ENCODE peak calls at places on chromosomes 1 and 21, in nine cellular contexts. Q is osteocyte, P is left ventricle myocardium inferior, A is choroid plexus epithelial cell, O is A549, J is MM.1S, N is AG04449, Y is NB4, V is psoas muscle. I is an unnamed sample.

GRCh38 chr1:67465371-67465770 is 35.2 kb upstream of the SERBP1 start:
- DNase-seq in Q (no peak), P (no peak), A (peak; percentile 21), O (no peak), J (no peak), N (no peak), Y (no peak), V (no peak), I (no peak)

GRCh38 chr21:41965045-41965444 is 11.2 kb upstream of the C2CD2 start:
- DNase-seq in Q (peak; percentile 44), P (no peak), A (no peak), O (no peak), J (no peak), N (no peak), Y (no peak), V (no peak), I (no peak)

GRCh38 chr1:244002721-244003120 is 48.4 kb upstream of the ZBTB18 start:
- DNase-seq in Q (no peak), P (no peak), A (no peak), O (no peak), J (no peak), N (no peak), Y (peak; percentile 77), V (no peak), I (no peak)

GRCh38 chr1:2110738-2111673 is 60.8 kb downstream of the PRKCZ start:
- DNase-seq in Q (no peak), P (no peak), A (no peak), O (no peak), J (no peak), N (no peak), Y (no peak), V (peak; percentile 45), I (no peak)

GRCh38 chr21:36806103-36806502 is 107.2 kb downstream of the SIM2 start:
- DNase-seq in Q (no peak), P (no peak), A (no peak), O (no peak), J (no peak), N (no peak), Y (peak; percentile 13), V (no peak), I (no peak)

GRCh38 chr21:34274001-34274400 is 89.8 kb upstream of the KCNE2 start:
- DNase-seq in Q (no peak), P (no peak), A (no peak), O (no peak), J (no peak), N (peak; percentile 9), Y (no peak), V (no peak), I (no peak)

GRCh38 chr1:34597877-34598514 is 156.9 kb upstream of the GJB5 start:
- DNase-seq in Q (no peak), P (peak; percentile 46), A (peak; percentile 11), O (peak; percentile 46), J (peak; percentile 59), N (peak; percentile 12), Y (peak; percentile 65), V (peak; percentile 60), I (peak; percentile 77)

GRCh38 chr1:207873055-207873890 is 37.7 kb downstream of the CD34 start:
- DNase-seq in Q (no peak), P (no peak), A (no peak), O (no peak), J (peak; percentile 54), N (no peak), Y (peak; percentile 89), V (peak; percentile 60), I (peak; percentile 48)

GRCh38 chr21:44087426-44088400 is 19.5 kb upstream of the PWP2 start:
- DNase-seq in Q (peak; percentile 82), P (no peak), A (no peak), O (no peak), J (no peak), N (no peak), Y (no peak), V (no peak), I (no peak)

GRCh38 chr1:20375563-20375962 is 84.9 kb downstream of the VWA5B1 start:
- DNase-seq in Q (no peak), P (no peak), A (no peak), O (no peak), J (no peak), N (no peak), Y (no peak), V (no peak), I (no peak)

GRCh38 chr1:89686520-89686919 is 53.6 kb downstream of the LRRC8C start:
- DNase-seq in Q (no peak), P (no peak), A (no peak), O (no peak), J (no peak), N (no peak), Y (no peak), V (no peak), I (no peak)

GRCh38 chr1:52904590-52905375 is 16.8 kb downstream of the ECHDC2 start:
- DNase-seq in Q (no peak), P (no peak), A (peak; percentile 41), O (peak; percentile 61), J (no peak), N (no peak), Y (peak; percentile 61), V (no peak), I (peak; percentile 65)

GRCh38 chr1:245614986-245615385 is 460.2 kb downstream of the KIF26B start:
- DNase-seq in Q (no peak), P (no peak), A (no peak), O (no peak), J (no peak), N (no peak), Y (no peak), V (no peak), I (no peak)

GRCh38 chr21:37766104-37766503 is 150.2 kb downstream of the KCNJ6 start:
- DNase-seq in Q (no peak), P (no peak), A (no peak), O (no peak), J (no peak), N (no peak), Y (no peak), V (no peak), I (no peak)

GRCh38 chr1:53107570-53108322 is 34.7 kb downstream of the SLC1A7 start:
- DNase-seq in Q (no peak), P (no peak), A (peak; percentile 96), O (peak; percentile 55), J (no peak), N (peak; percentile 98), Y (no peak), V (no peak), I (no peak)

DNA sequence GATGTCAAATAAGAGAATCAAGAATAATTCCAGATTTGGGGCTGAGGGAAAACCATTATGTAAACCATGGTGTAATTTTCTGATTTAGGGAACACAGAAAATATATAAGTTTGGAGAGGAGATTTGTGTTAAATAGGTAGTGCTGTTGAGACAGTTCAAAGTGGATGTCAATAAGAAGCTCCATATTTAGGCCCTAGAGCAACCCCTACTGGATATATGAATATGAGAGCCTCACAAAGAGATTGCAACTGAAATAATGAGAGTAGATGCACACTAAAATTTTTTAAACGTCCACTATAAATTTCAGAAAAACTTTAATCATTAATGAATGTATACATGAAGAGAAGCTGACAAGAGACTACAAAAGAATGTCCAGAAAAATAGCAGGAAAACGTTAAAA is 1447.8 kb upstream of the PRMT6 start:
- DNase-seq in Q (no peak), P (no peak), A (peak; percentile 39), O (no peak), J (peak; percentile 26), N (peak; percentile 2), Y (peak; percentile 11), V (no peak), I (no peak)
- TF ChIP-seq CTCF in Q (peak; percentile 45), P (peak; percentile 19), A (peak; percentile 33), O (no peak), J (no peak), N (peak; percentile 24), Y (no peak), V (no peak), I (no peak)

GRCh38 chr1:204445860-204446412 is 34.3 kb upstream of the PPP1R15B start:
- DNase-seq in Q (no peak), P (no peak), A (peak; percentile 40), O (peak; percentile 54), J (peak; percentile 69), N (no peak), Y (peak; percentile 66), V (peak; percentile 75), I (peak; percentile 53)
- TF ChIP-seq CTCF in Q (peak; percentile 46), P (no peak), A (peak; percentile 76), O (no peak), J (peak; percentile 63), N (peak; percentile 78), Y (peak; percentile 61), V (no peak), I (peak; percentile 17)

GRCh38 chr1:236486315-236486714 is 37.5 kb upstream of the LGALS8 start:
- DNase-seq in Q (no peak), P (no peak), A (no peak), O (no peak), J (no peak), N (no peak), Y (no peak), V (no peak), I (no peak)

GRCh38 chr1:236494082-236494481 is 29.7 kb upstream of the LGALS8 start:
- DNase-seq in Q (no peak), P (no peak), A (no peak), O (no peak), J (no peak), N (no peak), Y (no peak), V (no peak), I (no peak)

GRCh38 chr1:236491469-236492136 is 32.2 kb upstream of the LGALS8 start:
- DNase-seq in Q (no peak), P (no peak), A (no peak), O (no peak), J (no peak), N (no peak), Y (no peak), V (no peak), I (no peak)

GRCh38 chr1:236492378-236492777 is 31.4 kb upstream of the LGALS8 start:
- DNase-seq in Q (no peak), P (no peak), A (no peak), O (no peak), J (no peak), N (no peak), Y (no peak), V (no peak), I (no peak)

DNA sequence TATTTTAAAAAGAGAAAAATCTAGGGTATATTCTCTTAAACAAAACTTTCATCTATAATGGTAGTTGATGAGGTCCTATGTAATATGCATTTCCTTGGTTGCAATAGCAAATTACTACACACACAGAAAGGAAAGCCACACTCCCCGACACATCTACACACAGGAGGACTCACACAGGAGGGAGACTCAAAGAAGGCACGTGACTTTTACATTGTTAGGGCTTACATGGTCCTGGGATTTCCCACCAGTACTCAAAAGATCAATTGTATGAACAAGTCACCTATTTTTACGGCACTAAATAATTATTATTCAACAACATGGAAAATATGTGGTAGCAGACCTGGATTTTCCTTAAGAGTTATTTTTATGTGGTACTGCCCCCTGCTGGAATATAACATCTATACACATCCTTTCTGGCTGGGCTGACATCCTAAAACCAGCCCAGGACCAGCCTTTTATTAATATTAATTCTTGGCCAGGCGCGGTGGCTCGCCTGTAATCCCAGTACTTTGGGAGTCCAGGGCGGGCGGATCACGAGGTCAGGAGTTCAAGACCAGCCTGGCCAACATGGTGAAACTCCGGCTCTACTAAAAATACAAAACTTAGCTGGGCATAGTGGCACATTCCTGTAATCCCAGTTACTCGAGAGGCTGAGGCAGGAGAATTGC is 33.9 kb upstream of the LGALS8 start:
- DNase-seq in Q (no peak), P (no peak), A (peak; percentile 85), O (peak; percentile 80), J (peak; percentile 51), N (no peak), Y (peak; percentile 58), V (no peak), I (peak; percentile 57)
- TF ChIP-seq CTCF in Q (peak; percentile 69), P (peak; percentile 68), A (peak; percentile 58), O (peak; percentile 76), J (peak; percentile 58), N (peak; percentile 38), Y (peak; percentile 28), V (peak; percentile 48), I (peak; percentile 1)

GRCh38 chr21:46402421-46402820 is 56.3 kb upstream of the DIP2A start:
- DNase-seq in Q (no peak), P (no peak), A (no peak), O (no peak), J (no peak), N (no peak), Y (no peak), V (peak; percentile 54), I (no peak)
- TF ChIP-seq CTCF in Q (no peak), P (no peak), A (no peak), O (no peak), J (no peak), N (no peak), Y (no peak), V (no peak), I (no peak)